ENCODE peak calls at places on chromosomes 12 and 14, in six cellular contexts. V is IMR-90, P is heart left ventricle, L is uterus, W is A549, R is tibial nerve. A is an unnamed sample.
A peak's percentile ranks its signal among the peaks of the same experiment; 100 is the strongest.

GRCh38 chr12:93707836-93708235 is 30.7 kb downstream of the CRADD start:
- DNase-seq in L (no peak), W (peak; percentile 59), V (peak; percentile 34), P (no peak), R (no peak), A (no peak)

GRCh38 chr14:73491256-73491976 is 683 bp downstream of the RIOX1 start:
- DNase-seq in W (peak; percentile 67), P (peak; percentile 45), V (peak; percentile 64), R (peak; percentile 32), L (peak; percentile 48), A (peak; percentile 27)

GRCh38 chr12:4975574-4975973 is 65.9 kb downstream of the KCNA1 start:
- DNase-seq in P (no peak), V (no peak), R (no peak), W (peak; percentile 29), L (no peak), A (no peak)

GRCh38 chr14:60350366-60350720 is 101.3 kb downstream of the PPM1A start:
- DNase-seq in W (no peak), V (no peak), P (no peak), R (no peak), L (no peak), A (no peak)

GRCh38 chr12:5014269-5014668 is 29.4 kb upstream of the KCNA5 start:
- DNase-seq in L (no peak), P (no peak), W (no peak), R (no peak), V (peak; percentile 3), A (no peak)

GRCh38 chr14:55572578-55572977 is 7.4 kb upstream of the KTN1 start:
- DNase-seq in W (no peak), V (no peak), P (peak; percentile 31), R (no peak), L (no peak), A (no peak)

GRCh38 chr12:49645151-49646039 is 22.0 kb downstream of the PRPF40B start:
- DNase-seq in R (no peak), W (no peak), L (no peak), V (no peak), P (no peak), A (no peak)

GRCh38 chr14:72261068-72261467 is 328.8 kb downstream of the RGS6 start:
- DNase-seq in R (no peak), W (no peak), V (no peak), L (no peak), P (no peak), A (no peak)

GRCh38 chr12:48824112-48824511 is 5.8 kb downstream of the CACNB3 start:
- DNase-seq in V (no peak), R (no peak), L (no peak), W (no peak), P (no peak), A (no peak)

GRCh38 chr12:69284131-69284530 is 44.8 kb downstream of the CPSF6 start:
- DNase-seq in W (peak; percentile 79), R (peak; percentile 55), V (peak; percentile 70), L (peak; percentile 62), P (peak; percentile 74), A (peak; percentile 20)

GRCh38 chr12:79055926-79056674 is 191.5 kb downstream of the SYT1 start:
- DNase-seq in W (peak; percentile 72), L (no peak), R (no peak), P (no peak), V (peak; percentile 92), A (no peak)

GRCh38 chr14:23864252-23864651 is 89.3 kb upstream of the DHRS4 start:
- DNase-seq in R (no peak), L (no peak), V (no peak), P (no peak), W (no peak), A (no peak)

GRCh38 chr12:42284876-42285275 is 41.0 kb downstream of the ZCRB1 start:
- DNase-seq in R (no peak), W (no peak), P (no peak), L (no peak), V (peak; percentile 34), A (no peak)

GRCh38 chr14:91246051-91246852 is 1.7 kb upstream of the GPR68 start:
- DNase-seq in V (no peak), R (no peak), P (no peak), W (no peak), L (no peak), A (no peak)

GRCh38 chr14:75725481-75725880 is 64.4 kb downstream of the TTLL5 start:
- DNase-seq in R (no peak), W (no peak), V (peak; percentile 30), L (no peak), P (peak; percentile 63), A (peak; percentile 71)

GRCh38 chr12:13945641-13946040 is 35.8 kb downstream of the GRIN2B start:
- DNase-seq in L (no peak), V (no peak), P (no peak), W (no peak), R (no peak), A (no peak)

GRCh38 chr14:90281766-90282165 is 25.4 kb downstream of the PSMC1 start:
- DNase-seq in V (no peak), W (no peak), R (no peak), L (no peak), P (no peak), A (no peak)

GRCh38 chr14:105045710-105046326 is 19.4 kb downstream of the GPR132 start:
- DNase-seq in R (peak; percentile 91), V (peak; percentile 74), L (peak; percentile 88), W (peak; percentile 87), P (peak; percentile 89), A (peak; percentile 76)

GRCh38 chr14:69657961-69658360 is 46.6 kb downstream of the SUSD6 start:
- DNase-seq in R (no peak), V (peak; percentile 42), L (no peak), W (no peak), P (no peak), A (no peak)

GRCh38 chr12:25249951-25250738 is 584 bp downstream of the KRAS start:
- DNase-seq in V (peak; percentile 20), L (peak; percentile 43), P (peak; percentile 71), W (peak; percentile 32), R (peak; percentile 10), A (peak; percentile 33)

GRCh38 chr12:104524026-104524425 is 67.3 kb downstream of the CHST11 start:
- DNase-seq in W (no peak), P (no peak), R (no peak), V (no peak), L (no peak), A (no peak)

GRCh38 chr14:90574640-90575131 is 177.9 kb downstream of the CALM1 start:
- DNase-seq in W (no peak), V (no peak), R (no peak), L (no peak), P (peak; percentile 55), A (peak; percentile 27)

GRCh38 chr12:1927051-1927680 is 8.7 kb upstream of the CACNA2D4 start:
- DNase-seq in P (no peak), L (no peak), W (no peak), R (no peak), V (no peak), A (no peak)

DNA sequence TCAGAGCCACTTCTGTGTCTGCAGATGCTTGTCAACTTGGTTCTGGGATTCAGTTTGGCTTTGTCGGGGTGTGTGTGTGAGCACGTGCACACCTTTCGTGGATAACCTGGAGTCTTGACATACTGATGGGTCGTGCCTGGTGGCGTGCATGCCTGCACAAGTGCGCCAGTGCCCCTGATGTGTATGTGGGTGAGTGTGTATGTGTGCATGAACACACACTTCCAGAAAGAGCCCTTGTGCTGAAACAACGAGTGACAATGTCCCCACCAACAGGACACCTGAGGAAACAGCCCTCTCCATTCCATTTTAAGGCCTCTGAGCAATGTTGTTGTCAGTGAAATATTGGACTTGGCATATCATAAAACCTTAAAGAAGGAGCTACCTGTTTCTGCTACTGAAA is 53.9 kb downstream of the SMUG1 start:
- DNase-seq in L (no peak), V (no peak), R (no peak), W (peak; percentile 40), P (no peak), A (no peak)
- TF ChIP-seq CTCF in L (no peak), V (no peak), R (no peak), W (no peak), P (no peak), A (no peak)

DNA sequence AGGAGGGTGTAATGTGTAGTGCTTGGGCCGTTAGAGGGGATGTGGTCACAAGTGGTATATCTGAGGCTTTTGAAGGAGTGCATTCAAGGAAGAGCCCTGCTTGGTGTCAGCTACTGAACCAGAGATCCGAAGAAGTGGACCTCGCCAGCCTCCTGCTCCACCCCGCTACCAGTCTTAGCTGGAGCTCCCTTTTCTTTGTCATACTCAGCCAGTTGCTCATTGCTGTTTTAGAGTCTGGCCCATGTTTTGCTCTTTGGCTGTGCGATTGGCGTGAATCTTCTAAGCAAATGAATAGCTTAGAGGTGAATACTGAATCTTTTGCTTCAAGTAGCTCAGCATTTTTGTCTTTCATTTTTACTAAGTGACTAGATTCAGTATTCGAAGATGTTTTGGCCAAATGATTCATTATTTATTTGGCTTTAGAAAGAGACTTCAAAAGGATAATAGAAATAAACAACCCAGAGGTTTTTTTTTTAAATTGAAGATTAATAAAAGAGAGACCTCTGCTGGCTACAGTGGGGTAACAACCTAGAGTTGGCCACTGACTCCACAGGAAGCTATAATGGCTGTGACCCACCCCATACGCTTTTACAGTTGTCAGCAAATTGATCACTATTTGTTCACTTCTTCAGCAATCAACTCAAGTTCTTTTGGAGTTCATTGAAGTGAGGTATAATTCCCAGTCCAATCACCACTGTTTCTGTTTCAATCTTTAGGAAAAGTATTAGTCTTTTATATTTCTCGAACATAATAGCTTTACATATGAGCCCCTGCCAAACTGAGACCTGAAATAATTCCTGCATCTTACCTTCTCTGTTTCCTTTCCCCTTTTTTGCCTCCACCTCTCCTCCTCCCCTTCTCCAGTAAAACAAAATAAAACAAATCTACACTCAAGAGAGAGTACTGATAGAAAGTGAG is 19.9 kb downstream of the CDKN1B start:
- DNase-seq in P (peak; percentile 26), W (peak; percentile 50), L (peak; percentile 56), V (peak; percentile 85), R (no peak), A (no peak)
- H3K4me3 ChIP-seq in P (no peak overlapping the region), W (no peak overlapping the region), L (peak overlapping the region; percentile 3), V (peak overlapping the region; percentile 16), R (peak overlapping the region; percentile 15), A (peak overlapping the region; percentile 35)

GRCh38 chr12:122423258-122424165 is 1.0 kb upstream of the CLIP1 start:
- DNase-seq in W (peak; percentile 77), R (no peak), V (peak; percentile 62), P (peak; percentile 28), L (no peak), A (no peak)
- TF ChIP-seq POLR2A in W (peak; percentile 40), R (no peak), V (no peak), P (no peak), L (peak; percentile 27), A (no peak)

GRCh38 chr14:31013841-31014240 is 11.6 kb upstream of the AP4S1 start:
- DNase-seq in R (no peak), L (no peak), V (no peak), W (no peak), P (no peak), A (no peak)

GRCh38 chr14:31006703-31007102 is 18.7 kb upstream of the AP4S1 start:
- DNase-seq in P (no peak), V (no peak), L (no peak), R (no peak), W (no peak), A (no peak)

GRCh38 chr14:31009836-31010618 is 15.4 kb upstream of the AP4S1 start:
- DNase-seq in P (no peak), R (no peak), V (no peak), W (no peak), L (no peak), A (no peak)

DNA sequence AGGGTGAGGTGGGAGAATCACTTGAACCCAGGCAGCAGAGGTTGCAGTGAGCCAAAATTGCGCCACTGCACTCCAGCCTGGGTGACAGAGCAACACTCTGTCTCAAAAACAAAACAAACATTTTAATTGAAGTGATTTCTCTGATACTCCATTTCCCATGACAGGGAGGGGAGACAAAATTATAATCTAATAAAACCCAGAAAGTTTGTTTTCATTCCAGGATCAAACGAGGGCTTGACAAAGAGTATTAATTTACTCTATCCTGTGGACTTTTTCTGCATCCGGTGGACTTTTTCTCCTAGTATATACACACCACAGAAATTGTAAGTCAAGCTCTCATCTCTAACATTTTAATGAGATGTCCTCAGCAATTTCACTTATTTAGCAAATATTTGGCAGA is 14.5 kb upstream of the AP4S1 start:
- DNase-seq in P (no peak), R (no peak), W (no peak), V (no peak), L (no peak), A (no peak)
- TF ChIP-seq CTCF in P (no peak), R (no peak), W (no peak), V (no peak), L (no peak), A (no peak)

A was measured in gastrocnemius medialis.